ENCODE peak calls at places on chromosomes 16 and 17, in eight cellular contexts. D is mammary epithelial cell; G is colonic mucosa; X is heart left ventricle; J is heart right ventricle; O is IMR-90; Z is transverse colon; R is CD8-positive, alpha-beta T cell. Q is an unnamed sample. For H3K36me3, the result is how much of the 10 kb centered on the place peaks cover.

GRCh38 chr17:4536259-4536741 is 18.9 kb downstream of the MYBBP1A start:
- DNase-seq in G (no peak), X (peak), R (no peak), Z (no peak), O (no peak), J (no peak), D (no peak), Q (no peak)

GRCh38 chr17:57612202-57613071 is 132.7 kb downstream of the CCDC182 start:
- DNase-seq in G (no peak), J (no peak), X (no peak), Z (no peak), D (no peak), O (no peak), R (no peak), Q (no peak)

GRCh38 chr16:15900357-15900756 is 12.0 kb upstream of the CEP20 start:
- DNase-seq in R (no peak), X (no peak), D (no peak), O (no peak), G (no peak), J (no peak), Z (no peak), Q (no peak)

GRCh38 chr17:20926532-20926931 is 116.3 kb downstream of the USP22 start:
- DNase-seq in R (no peak), O (peak), J (no peak), G (no peak), X (no peak), D (no peak), Z (no peak), Q (no peak)

GRCh38 chr16:35221482-35222185 is 1762.2 kb downstream of the TP53TG3F start:
- DNase-seq in R (no peak), J (no peak), G (no peak), O (no peak), X (no peak), D (no peak), Z (no peak), Q (no peak)

GRCh38 chr16:83631006-83631405 is 176.8 kb upstream of the HSBP1 start:
- DNase-seq in X (no peak), G (no peak), R (no peak), O (no peak), D (no peak), Z (no peak), J (no peak), Q (peak)

GRCh38 chr17:77188084-77189066 is 47.6 kb downstream of the SEC14L1 start:
- DNase-seq in Z (peak), J (no peak), G (no peak), O (no peak), D (peak), R (no peak), X (no peak), Q (no peak)

GRCh38 chr16:50776042-50776441 is 34.2 kb downstream of the CYLD start:
- DNase-seq in R (no peak), X (no peak), G (no peak), O (no peak), J (no peak), D (no peak), Z (no peak), Q (no peak)

GRCh38 chr16:29974291-29975133 is 844 bp downstream of the TAOK2 start:
- DNase-seq in G (no peak), J (peak), O (peak), X (peak), Z (peak), R (peak), D (no peak), Q (no peak)

GRCh38 chr16:30186782-30187555 is 3.6 kb downstream of the CORO1A start:
- DNase-seq in O (no peak), J (peak), R (peak), Z (peak), D (peak), X (peak), G (peak), Q (peak)

GRCh38 chr17:50922107-50922506 is 56.0 kb upstream of the TOB1 start:
- DNase-seq in J (no peak), O (peak), D (peak), R (no peak), Z (no peak), G (no peak), X (no peak), Q (no peak)

GRCh38 chr17:57422574-57423164 is 166.3 kb downstream of the MSI2 start:
- DNase-seq in D (peak), Z (no peak), O (peak), X (no peak), G (no peak), R (no peak), J (no peak), Q (no peak)

GRCh38 chr17:72349508-72350472 is 229.0 kb downstream of the SOX9 start:
- DNase-seq in O (no peak), G (no peak), J (no peak), Z (no peak), D (peak), R (no peak), X (no peak), Q (no peak)

GRCh38 chr16:49489686-49490320 is 116.2 kb downstream of the C16orf78 start:
- DNase-seq in D (no peak), J (no peak), R (no peak), O (no peak), G (no peak), Z (peak), X (no peak), Q (no peak)

GRCh38 chr17:4944163-4944553 is 4.1 kb downstream of the RNF167 start:
- DNase-seq in X (no peak), J (no peak), G (no peak), O (no peak), D (no peak), R (peak), Z (peak), Q (no peak)

GRCh38 chr17:28951991-28952975 is 965 bp upstream of the PHF12 start:
- DNase-seq in X (peak), G (peak), D (peak), O (peak), R (peak), Z (peak), J (peak), Q (peak)

GRCh38 chr16:89410794-89411309 is 79.5 kb downstream of the ANKRD11 start:
- DNase-seq in Z (peak), R (peak), O (peak), J (peak), X (peak), D (peak), G (peak), Q (peak)

GRCh38 chr17:80727409-80727755 is 182.7 kb downstream of the RPTOR start:
- DNase-seq in O (no peak), X (no peak), Z (no peak), J (no peak), D (no peak), G (no peak), R (no peak), Q (no peak)

GRCh38 chr16:637081-638018 is 1.2 kb upstream of the METTL26 start:
- DNase-seq in R (peak), O (peak), D (peak), X (peak), J (peak), Z (peak), G (peak), Q (peak)

DNA sequence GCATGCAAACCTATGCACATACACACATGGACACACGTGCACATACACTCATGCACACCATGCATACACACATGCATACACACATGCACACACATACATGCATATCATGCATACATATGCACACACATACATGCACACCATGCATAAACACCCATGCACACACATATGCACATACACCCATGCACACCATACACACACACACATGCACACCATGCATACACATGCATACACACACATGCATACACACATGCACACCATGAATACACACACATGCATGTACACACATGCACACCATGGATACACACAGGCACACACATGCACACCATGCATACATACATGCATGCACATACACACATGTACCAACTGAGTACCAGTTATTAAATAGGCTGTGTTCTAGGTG is 543.3 kb upstream of the EEF2KMT start:
- DNase-seq in Z (no peak), O (no peak), D (no peak), R (no peak), X (no peak), G (no peak), J (no peak), Q (no peak)
- H3K4me3 ChIP-seq in Z (no peak), O (no peak), D (no peak), R (no peak), X (no peak), G (no peak), J (no peak), Q (no peak)

GRCh38 chr17:18253187-18253884 is 5.2 kb downstream of the FLII start:
- DNase-seq in O (no peak), Z (no peak), D (no peak), G (no peak), J (no peak), X (no peak), R (no peak), Q (no peak)
- H3K36me3 ChIP-seq in O (half or more), Z (under half), D (under half), G (under half), J (half or more), X (half or more), R (half or more), Q (half or more)

GRCh38 chr17:9115446-9116265 is 94.3 kb downstream of the NTN1 start:
- DNase-seq in D (no peak), X (peak), R (peak), J (peak), Z (peak), G (peak), O (peak), Q (no peak)
- TF ChIP-seq CTCF in D (peak), X (no peak), R (no peak), J (peak), Z (peak), G (no peak), O (no peak), Q (no peak)

DNA sequence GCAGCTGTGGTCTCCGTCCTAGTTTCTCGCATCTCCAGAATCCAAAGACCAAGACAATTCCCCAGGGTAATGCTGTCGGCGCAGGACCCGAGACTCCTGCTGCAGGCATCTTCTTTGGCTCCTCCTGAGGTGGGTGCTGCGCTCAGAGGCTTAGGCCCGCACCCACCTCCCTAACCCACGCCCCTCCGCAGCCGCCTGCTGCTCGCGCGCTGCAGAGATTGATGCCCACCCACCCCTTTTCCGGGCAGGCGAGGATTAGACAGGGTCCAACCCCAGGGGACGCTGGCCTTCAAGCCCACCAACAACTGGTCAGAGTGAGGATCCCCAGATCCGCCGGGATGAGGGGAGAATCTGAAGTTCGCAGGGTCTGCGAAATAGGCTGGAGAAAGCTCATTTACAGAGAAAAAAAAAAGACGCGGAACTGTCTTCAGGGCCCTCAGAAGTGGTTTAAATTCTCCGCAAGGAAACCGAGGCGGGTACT is 27.9 kb downstream of the SLFN11 start:
- DNase-seq in Z (no peak), J (no peak), O (no peak), X (no peak), R (no peak), G (no peak), D (no peak), Q (no peak)
- H3K4me3 ChIP-seq in Z (peak), J (peak), O (no peak), X (peak), R (peak), G (peak), D (no peak), Q (peak)

DNA sequence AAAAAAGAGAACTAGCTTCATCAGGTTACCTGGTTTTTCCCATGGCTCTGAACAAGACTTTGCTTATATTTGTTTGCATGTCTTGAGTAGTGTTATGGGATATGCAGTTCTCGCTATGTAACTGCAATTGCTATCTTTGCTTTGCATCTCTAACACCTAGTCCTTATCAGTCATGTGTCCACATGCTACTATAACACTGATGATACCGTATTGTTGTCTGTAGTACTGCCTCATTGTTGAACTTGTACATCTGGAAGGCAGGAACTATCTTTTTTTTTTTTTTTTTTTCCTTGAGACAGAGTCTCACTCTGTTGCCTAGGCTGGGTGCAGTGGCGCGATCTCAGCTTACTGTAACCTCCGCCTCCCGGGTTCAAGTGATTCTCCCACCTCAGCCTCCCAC is 2.5 kb downstream of the PSME3 start:
- DNase-seq in G (no peak), R (no peak), Z (no peak), O (no peak), X (no peak), J (no peak), D (no peak), Q (no peak)
- H3K36me3 ChIP-seq in G (under half), R (under half), Z (under half), O (under half), X (half or more), J (under half), D (under half), Q (under half)

Q was measured in lung.